ENCODE peak calls at places on chromosome 1, in ten cellular contexts. E is right lobe of liver, H is coronary artery, K is astrocyte of the spinal cord, I is fibroblast of pulmonary artery, C is A549, V is uterus, W is choroid plexus epithelial cell, D is ascending aorta, S is heart right ventricle. O is an unnamed sample.

GRCh38 chr1:222767152-222767571 is 30.2 kb downstream of the FAM177B start:
- DNase-seq in E (no peak), H (no peak), K (no peak), I (no peak), C (no peak), V (no peak), W (no peak), D (no peak), S (no peak), O (no peak)

GRCh38 chr1:172483448-172483847 is 39.6 kb upstream of the PIGC start:
- DNase-seq in E (no peak), H (no peak), K (no peak), I (no peak), C (no peak), V (no peak), W (no peak), D (no peak), S (no peak), O (no peak)

GRCh38 chr1:43783671-43784205 is 76.4 kb downstream of the ST3GAL3 start:
- DNase-seq in E (no peak), H (no peak), K (peak; percentile 32), I (no peak), C (peak; percentile 40), V (no peak), W (no peak), D (no peak), S (no peak), O (no peak)

GRCh38 chr1:49331066-49331852 is 554.6 kb upstream of the BEND5 start:
- DNase-seq in E (no peak), H (no peak), K (no peak), I (no peak), C (no peak), V (no peak), W (no peak), D (no peak), S (no peak), O (no peak)

GRCh38 chr1:145918992-145919939 is 749 bp upstream of the PEX11B start:
- DNase-seq in E (peak; percentile 88), H (no peak), K (peak; percentile 52), I (peak; percentile 48), C (peak; percentile 53), V (peak; percentile 68), W (peak; percentile 49), D (peak; percentile 77), S (peak; percentile 49), O (no peak)

GRCh38 chr1:47797555-47797954 is 199.6 kb downstream of the TRABD2B start:
- DNase-seq in E (no peak), H (no peak), K (peak; percentile 41), I (no peak), C (no peak), V (no peak), W (peak; percentile 79), D (no peak), S (no peak), O (no peak)

GRCh38 chr1:24727490-24728214 is 17.6 kb upstream of the CLIC4 start:
- DNase-seq in E (peak; percentile 70), H (no peak), K (peak; percentile 93), I (peak; percentile 89), C (no peak), V (peak; percentile 80), W (peak; percentile 95), D (peak; percentile 82), S (peak; percentile 72), O (no peak)

GRCh38 chr1:198913667-198914066 is 274.8 kb downstream of the PTPRC start:
- DNase-seq in E (no peak), H (no peak), K (no peak), I (peak; percentile 68), C (no peak), V (no peak), W (peak; percentile 48), D (no peak), S (no peak), O (no peak)

GRCh38 chr1:54791880-54792522 is 9.1 kb downstream of the TTC22 start:
- DNase-seq in E (no peak), H (no peak), K (peak; percentile 13), I (peak; percentile 49), C (peak; percentile 34), V (no peak), W (peak; percentile 66), D (no peak), S (no peak), O (no peak)

GRCh38 chr1:41515131-41515678 is 30.7 kb upstream of the EDN2 start:
- DNase-seq in E (no peak), H (no peak), K (no peak), I (no peak), C (no peak), V (no peak), W (no peak), D (no peak), S (no peak), O (no peak)

GRCh38 chr1:94096797-94097549 is 24.0 kb downstream of the ABCA4 start:
- DNase-seq in E (no peak), H (no peak), K (peak; percentile 74), I (no peak), C (no peak), V (peak; percentile 53), W (peak; percentile 84), D (no peak), S (no peak), O (no peak)

GRCh38 chr1:56555448-56555847 is 23.9 kb downstream of the PLPP3 start:
- DNase-seq in E (no peak), H (no peak), K (no peak), I (no peak), C (no peak), V (no peak), W (no peak), D (no peak), S (no peak), O (no peak)

DNA sequence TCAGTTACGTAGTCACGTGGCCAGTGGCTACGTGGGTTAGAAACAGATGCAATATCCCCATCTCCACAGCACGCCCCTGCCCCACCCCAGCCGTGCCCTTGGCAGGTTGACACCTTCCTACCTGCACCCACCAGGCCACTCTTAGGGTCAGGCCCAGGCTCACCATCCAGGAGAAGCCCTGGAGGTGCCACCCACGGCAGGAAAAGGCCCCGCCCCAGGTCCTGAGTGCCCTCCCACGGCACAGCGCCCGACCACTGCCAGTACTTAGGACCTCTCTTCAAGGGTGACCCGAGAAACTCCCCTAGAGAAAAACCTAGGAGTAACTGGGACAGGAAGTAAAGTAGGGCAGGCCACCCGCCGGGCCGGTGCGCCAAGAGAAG is 1.5 kb downstream of the C1orf35 start:
- DNase-seq in E (no peak), H (peak; percentile 71), K (no peak), I (no peak), C (no peak), V (no peak), W (no peak), D (peak; percentile 63), S (no peak), O (no peak)
- H3K4me3 ChIP-seq in E (peak overlapping the region; percentile 83), H (peak overlapping the region; percentile 92), K (peak overlapping the region; percentile 75), I (peak overlapping the region; percentile 87), C (peak overlapping the region; percentile 93), V (no peak overlapping the region), W (peak overlapping the region; percentile 99), D (peak overlapping the region; percentile 99), S (peak overlapping the region; percentile 88), O (peak overlapping the region; percentile 89)

DNA sequence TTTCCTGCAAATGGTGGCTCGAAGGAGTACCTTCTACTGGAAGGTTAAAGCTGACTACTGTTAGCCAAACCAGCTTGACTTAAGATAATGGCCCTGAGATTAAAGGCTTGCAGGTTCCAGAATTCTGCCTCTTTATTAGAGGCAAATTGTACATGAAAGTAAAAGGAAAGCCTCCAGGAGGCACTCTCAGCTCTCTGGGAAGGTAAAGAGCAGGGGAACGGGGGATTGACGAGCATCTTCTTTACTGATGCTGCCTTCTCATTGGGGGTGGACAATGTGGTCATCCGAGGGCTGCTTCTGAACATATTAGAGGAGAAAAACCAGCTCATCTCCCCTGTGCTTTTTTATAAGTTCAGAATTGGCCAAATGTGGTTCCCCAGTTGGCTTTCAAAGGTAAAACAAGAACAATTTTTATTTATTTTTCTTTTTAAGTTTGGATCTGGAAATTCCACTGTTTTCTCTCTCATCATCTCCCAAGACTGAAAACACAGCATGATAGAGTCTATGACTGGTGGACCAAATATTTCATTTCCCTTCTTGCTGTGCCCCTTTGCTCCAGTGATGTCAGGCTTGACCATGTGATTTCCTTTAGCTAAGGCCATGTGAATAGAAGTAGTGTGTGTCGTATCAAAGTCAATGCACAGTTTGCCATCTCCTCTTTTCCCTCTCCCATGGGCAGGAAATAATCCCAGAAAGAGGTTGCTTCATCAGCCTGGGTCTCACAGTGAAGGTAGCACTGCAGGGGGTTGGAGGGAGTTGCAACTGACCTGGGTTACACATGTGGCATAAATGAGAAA is 292.7 kb downstream of the PRDM2 start:
- DNase-seq in E (no peak), H (no peak), K (peak; percentile 68), I (no peak), C (no peak), V (no peak), W (peak; percentile 38), D (no peak), S (no peak), O (no peak)
- TF ChIP-seq CTCF in E (no peak), H (no peak), K (peak; percentile 5), I (no peak), C (no peak), V (no peak), W (no peak), D (no peak), S (no peak), O (peak; percentile 18)

GRCh38 chr1:214067853-214068703 is 80.3 kb downstream of the PROX1 start:
- DNase-seq in E (no peak), H (no peak), K (no peak), I (no peak), C (no peak), V (no peak), W (no peak), D (no peak), S (no peak), O (no peak)

GRCh38 chr1:214068979-214069378 is 81.2 kb downstream of the PROX1 start:
- DNase-seq in E (no peak), H (no peak), K (no peak), I (no peak), C (no peak), V (no peak), W (no peak), D (no peak), S (no peak), O (no peak)

GRCh38 chr1:214071469-214071868 is 83.7 kb downstream of the PROX1 start:
- DNase-seq in E (no peak), H (no peak), K (no peak), I (no peak), C (no peak), V (no peak), W (no peak), D (no peak), S (no peak), O (no peak)

GRCh38 chr1:214066190-214066589 is 78.4 kb downstream of the PROX1 start:
- DNase-seq in E (no peak), H (no peak), K (no peak), I (no peak), C (no peak), V (no peak), W (no peak), D (no peak), S (no peak), O (no peak)
- H3K4me3 ChIP-seq in E (no peak overlapping the region), H (no peak overlapping the region), K (no peak overlapping the region), I (no peak overlapping the region), C (no peak overlapping the region), V (no peak overlapping the region), W (no peak overlapping the region), D (no peak overlapping the region), S (no peak overlapping the region), O (no peak overlapping the region)

DNA sequence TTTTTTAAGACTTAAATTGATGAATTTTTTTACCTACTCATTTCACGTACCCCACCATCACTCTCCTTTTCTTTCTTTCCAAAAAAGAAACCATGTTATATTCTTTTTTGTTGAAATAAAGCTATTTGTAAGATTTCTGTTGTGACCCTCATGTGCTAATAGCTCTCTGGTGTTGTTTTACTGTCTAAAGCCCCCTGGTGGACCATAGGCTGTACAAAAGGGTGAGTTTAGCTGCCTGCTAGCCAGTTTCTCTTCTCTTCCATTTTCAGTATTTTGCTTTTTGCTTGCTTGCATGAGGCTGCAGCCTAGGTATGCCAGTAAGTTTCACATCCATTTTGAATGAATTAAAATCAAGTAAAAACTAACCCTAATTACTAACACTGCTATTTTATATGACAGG is 15.6 kb upstream of the VAMP3 start:
- DNase-seq in E (no peak), H (no peak), K (no peak), I (peak; percentile 23), C (no peak), V (no peak), W (peak; percentile 55), D (no peak), S (no peak), O (no peak)
- TF ChIP-seq CTCF in E (no peak), H (no peak), K (peak; percentile 61), I (peak; percentile 47), C (no peak), V (no peak), W (peak; percentile 61), D (no peak), S (no peak), O (peak; percentile 33)

O was measured in epithelial cell of proximal tubule.